ENCODE peak calls at places on chromosomes 2 and 18, in four cellular contexts. E is Peyer's patch, K is hepatocyte, B is fibroblast of villous mesenchyme. P is an unnamed sample.

GRCh38 chr2:10228611-10229365 is 73.9 kb upstream of the HPCAL1 start:
- DNase-seq in B (no peak), K (peak), E (peak), P (no peak)

GRCh38 chr2:239955086-239955988 is 69.8 kb downstream of the NDUFA10 start:
- DNase-seq in K (no peak), B (no peak), E (no peak), P (no peak)

GRCh38 chr2:20012032-20012281 is 511 bp downstream of the MATN3 start:
- DNase-seq in E (no peak), B (no peak), K (no peak), P (no peak)

GRCh38 chr2:28233070-28233718 is 159.5 kb upstream of the FOSL2 start:
- DNase-seq in B (peak), E (no peak), K (peak), P (peak)

GRCh38 chr2:124323321-124323720 is 298.2 kb downstream of the CNTNAP5 start:
- DNase-seq in E (no peak), K (peak), B (peak), P (peak)

GRCh38 chr18:64042728-64043358 is 73.0 kb downstream of the SERPINB8 start:
- DNase-seq in E (no peak), B (no peak), K (no peak), P (no peak)

GRCh38 chr2:191649519-191649918 is 28.4 kb upstream of the NABP1 start:
- DNase-seq in K (no peak), E (no peak), B (no peak), P (no peak)

GRCh38 chr2:61536086-61536722 is 2.0 kb downstream of the XPO1 start:
- DNase-seq in B (peak), K (peak), E (no peak), P (peak)

GRCh38 chr2:136327162-136327852 is 209.4 kb upstream of the CXCR4 start:
- DNase-seq in K (peak), B (peak), E (peak), P (peak)

GRCh38 chr2:148161909-148162308 is 141.0 kb downstream of the MBD5 start:
- DNase-seq in K (no peak), B (no peak), E (no peak), P (no peak)

GRCh38 chr18:33210575-33211189 is 229.8 kb downstream of the CCDC178 start:
- DNase-seq in E (no peak), B (peak), K (peak), P (peak)

GRCh38 chr2:234308814-234309195 is 188.1 kb downstream of the ARL4C start:
- DNase-seq in K (no peak), E (peak), B (no peak), P (peak)

GRCh38 chr2:196743165-196743564 is 56.3 kb downstream of the GTF3C3 start:
- DNase-seq in B (no peak), E (no peak), K (no peak), P (no peak)

GRCh38 chr2:206040525-206040924 is 45.4 kb downstream of the INO80D start:
- DNase-seq in E (no peak), K (no peak), B (peak), P (no peak)

GRCh38 chr18:79720359-79720733 is 40.7 kb downstream of the CTDP1 start:
- DNase-seq in B (no peak), E (no peak), K (no peak), P (peak)

GRCh38 chr2:224222320-224222719 is 179.6 kb downstream of the FAM124B start:
- DNase-seq in B (peak), K (no peak), E (no peak), P (peak)

GRCh38 chr2:65382323-65382722 is 50.1 kb downstream of the SPRED2 start:
- DNase-seq in K (no peak), B (peak), E (no peak), P (no peak)

GRCh38 chr18:76131738-76132137 is 363.3 kb downstream of the ZNF516 start:
- DNase-seq in B (no peak), E (no peak), K (no peak), P (no peak)
- H3K4me3 ChIP-seq in B (no peak), E (no peak), K (no peak), P (no peak)

GRCh38 chr2:42809131-42809875 is 16.9 kb upstream of the HAAO start:
- DNase-seq in B (no peak), E (no peak), K (peak), P (no peak)
- TF ChIP-seq CTCF in B (no peak), E (peak), K (no peak), P (peak)

GRCh38 chr2:230719340-230719739 is 6.7 kb downstream of the CAB39 start:
- DNase-seq in E (no peak), K (no peak), B (no peak), P (no peak)
- H3K4me3 ChIP-seq in E (no peak), K (no peak), B (no peak), P (no peak)

DNA sequence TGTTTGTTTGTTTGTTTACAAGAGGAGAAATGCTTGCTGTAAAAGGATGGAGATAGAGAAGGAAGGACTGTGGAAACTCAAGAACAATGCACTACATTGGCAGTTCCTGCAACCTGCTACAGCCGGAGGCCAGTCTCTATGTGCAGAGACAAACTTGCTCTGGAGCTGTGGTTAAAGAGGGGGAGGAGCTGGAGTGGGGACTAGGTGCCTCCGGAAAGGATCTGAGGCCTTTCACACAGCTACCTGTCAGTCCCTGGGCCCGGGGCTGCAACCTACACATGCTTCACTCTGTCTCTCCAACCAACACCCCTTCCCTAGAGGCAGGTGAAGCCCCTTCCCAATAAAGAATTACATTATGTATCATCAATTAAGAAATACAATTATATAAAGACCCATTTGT is 1234.0 kb upstream of the ZEB2 start:
- DNase-seq in E (no peak), K (no peak), B (no peak), P (no peak)
- TF ChIP-seq CTCF in E (no peak), K (no peak), B (no peak), P (no peak)

P was measured in cardiac fibroblast.